ENCODE peak calls at places on chromosomes 13 and 19, in nine cellular contexts. L is HuH-7; M is C1 segment of cervical spinal cord; G is activated CD4-positive, alpha-beta T cell treated with anti-CD3 and anti-CD28 coated beads, Interleukin-2, amount 50 U/mL, for 24 hours; P is EL; H is T-helper 2 cell; J is left ventricle myocardium inferior; A is activated CD8-positive, alpha-beta T cell treated with anti-CD3 and anti-CD28 coated beads, Interleukin-2, amount 10 ng/mL, durations not matched to agents 7 days and 5 days; X is epithelial cell of proximal tubule. Z is an unnamed sample.

GRCh38 chr19:4534836-4535658 is at the start of gene PLIN5:
- DNase-seq in L (peak; percentile 96), M (peak; percentile 49), G (no peak), P (peak; percentile 53), H (peak; percentile 24), J (peak; percentile 81), A (peak; percentile 42), X (no peak), Z (peak; percentile 47)

GRCh38 chr19:1108291-1109031 is 4.7 kb downstream of the GPX4 start:
- DNase-seq in L (no peak), M (no peak), G (no peak), P (no peak), H (no peak), J (no peak), A (no peak), X (no peak), Z (no peak)

GRCh38 chr13:91747164-91747563 is 348.7 kb downstream of the GPC5 start:
- DNase-seq in L (peak; percentile 4), M (no peak), G (no peak), P (no peak), H (no peak), J (no peak), A (no peak), X (no peak), Z (no peak)

GRCh38 chr19:6529937-6530384 is 865 bp upstream of the TNFSF9 start:
- DNase-seq in L (no peak), M (no peak), G (no peak), P (no peak), H (no peak), J (no peak), A (no peak), X (no peak), Z (no peak)

GRCh38 chr13:110421696-110422395 is 114.8 kb downstream of the COL4A2 start:
- DNase-seq in L (no peak), M (no peak), G (no peak), P (peak; percentile 78), H (no peak), J (no peak), A (peak; percentile 49), X (no peak), Z (no peak)

GRCh38 chr13:31038834-31039552 is 106.5 kb downstream of the TEX26 start:
- DNase-seq in L (no peak), M (no peak), G (no peak), P (peak; percentile 45), H (peak; percentile 4), J (no peak), A (peak; percentile 44), X (no peak), Z (no peak)

GRCh38 chr19:43625918-43626579 is 6.6 kb upstream of the ZNF428 start:
- DNase-seq in L (no peak), M (no peak), G (no peak), P (no peak), H (no peak), J (no peak), A (no peak), X (no peak), Z (no peak)

GRCh38 chr13:41645313-41645712 is 188.0 kb downstream of the RGCC start:
- DNase-seq in L (peak; percentile 27), M (no peak), G (no peak), P (peak; percentile 85), H (no peak), J (no peak), A (no peak), X (peak; percentile 16), Z (no peak)

GRCh38 chr13:30572859-30573275 is 44.9 kb upstream of the USPL1 start:
- DNase-seq in L (no peak), M (no peak), G (no peak), P (peak; percentile 57), H (peak; percentile 27), J (no peak), A (peak; percentile 52), X (no peak), Z (no peak)

GRCh38 chr19:23971598-23971997 is 56.9 kb downstream of the ZNF726 start:
- DNase-seq in L (no peak), M (no peak), G (no peak), P (no peak), H (no peak), J (no peak), A (no peak), X (no peak), Z (no peak)

GRCh38 chr13:113428469-113428865 is 24.8 kb downstream of the ADPRHL1 start:
- DNase-seq in L (no peak), M (no peak), G (no peak), P (no peak), H (no peak), J (no peak), A (no peak), X (no peak), Z (no peak)

GRCh38 chr13:110915874-110916670 is 1.2 kb upstream of the ANKRD10 start:
- DNase-seq in L (no peak), M (no peak), G (no peak), P (peak; percentile 58), H (no peak), J (no peak), A (no peak), X (no peak), Z (no peak)

GRCh38 chr13:33471182-33471581 is 185.6 kb upstream of the STARD13 start:
- DNase-seq in L (no peak), M (no peak), G (no peak), P (no peak), H (no peak), J (no peak), A (no peak), X (no peak), Z (no peak)

GRCh38 chr19:55165952-55166529 is 372 bp downstream of the DNAAF3 start:
- DNase-seq in L (peak; percentile 86), M (no peak), G (no peak), P (peak; percentile 82), H (peak; percentile 45), J (peak; percentile 47), A (peak; percentile 72), X (no peak), Z (peak; percentile 14)

GRCh38 chr19:55161571-55162322 is 4.2 kb upstream of the TNNI3 start:
- DNase-seq in L (no peak), M (no peak), G (no peak), P (no peak), H (no peak), J (no peak), A (no peak), X (no peak), Z (no peak)

GRCh38 chr19:1248454-1249297 is at the start of gene MIDN:
- DNase-seq in L (no peak), M (peak; percentile 77), G (peak; percentile 65), P (peak; percentile 89), H (peak; percentile 88), J (peak; percentile 88), A (peak; percentile 82), X (no peak), Z (peak; percentile 45)

GRCh38 chr13:30727491-30728350 is 7.6 kb upstream of the ALOX5AP start:
- DNase-seq in L (no peak), M (no peak), G (no peak), P (no peak), H (no peak), J (no peak), A (no peak), X (no peak), Z (no peak)

GRCh38 chr13:98571955-98572662 is 4.8 kb downstream of the STK24 start:
- DNase-seq in L (no peak), M (no peak), G (no peak), P (peak; percentile 55), H (peak; percentile 14), J (no peak), A (peak; percentile 44), X (no peak), Z (no peak)

Z was measured in caudate nucleus.